ENCODE peak calls at places on chromosomes 12 and 14, in four cellular contexts. C is GM12878, L is K562, O is HepG2. I is an unnamed sample.

GRCh38 chr14:95511687-95512086 is 4.8 kb downstream of the SYNE3 start:
- DNase-seq in C (no peak), O (no peak), L (no peak), I (no peak)

GRCh38 chr14:94021001-94021400 is 5.1 kb upstream of the OTUB2 start:
- DNase-seq in O (peak), C (no peak), L (no peak), I (no peak)

GRCh38 chr14:59154383-59154782 is 34.1 kb upstream of the DAAM1 start:
- DNase-seq in C (no peak), L (no peak), O (no peak), I (no peak)

GRCh38 chr12:57590536-57590891 is 478 bp upstream of the PIP4K2C start:
- DNase-seq in L (peak), C (no peak), O (no peak), I (no peak)

GRCh38 chr14:51087024-51087423 is 7.9 kb downstream of the TRIM9 start:
- DNase-seq in O (no peak), L (peak), C (no peak), I (no peak)

GRCh38 chr12:62006076-62006732 is 254.0 kb upstream of the USP15 start:
- DNase-seq in C (no peak), O (peak), L (peak), I (no peak)

GRCh38 chr14:92412912-92413311 is 89.9 kb downstream of the SLC24A4 start:
- DNase-seq in L (no peak), O (no peak), C (no peak), I (no peak)

GRCh38 chr12:125533434-125534029 is 468.3 kb downstream of the AACS start:
- DNase-seq in L (peak), O (peak), C (no peak), I (peak)

GRCh38 chr14:51023964-51024363 is 70.9 kb downstream of the TRIM9 start:
- DNase-seq in L (no peak), C (no peak), O (no peak), I (no peak)

GRCh38 chr14:101076451-101077220 is 173.1 kb upstream of the RTL1 start:
- DNase-seq in L (no peak), O (no peak), C (no peak), I (no peak)

GRCh38 chr14:101074124-101075024 is 170.9 kb upstream of the RTL1 start:
- DNase-seq in O (no peak), C (no peak), L (no peak), I (no peak)

GRCh38 chr12:130870442-130871285 is 1.2 kb upstream of the RAN start:
- DNase-seq in L (peak), C (peak), O (peak), I (peak)

GRCh38 chr12:52942914-52943207 is 6.1 kb upstream of the KRT18 start:
- DNase-seq in O (no peak), L (no peak), C (no peak), I (no peak)

GRCh38 chr14:89393346-89393745 is 23.7 kb downstream of the FOXN3 start:
- DNase-seq in O (no peak), L (no peak), C (no peak), I (no peak)

GRCh38 chr12:119340604-119341003 is 6.1 kb downstream of the CCDC60 start:
- DNase-seq in C (no peak), O (no peak), L (peak), I (no peak)

GRCh38 chr14:79411403-79412174 is 799.7 kb downstream of the DIO2 start:
- DNase-seq in O (no peak), C (no peak), L (no peak), I (no peak)

GRCh38 chr12:102437511-102437910 is 42.9 kb downstream of the IGF1 start:
- DNase-seq in L (no peak), C (no peak), O (no peak), I (no peak)

GRCh38 chr14:64772394-64772950 is 68.2 kb downstream of the PLEKHG3 start:
- DNase-seq in L (no peak), O (peak), C (no peak), I (no peak)

GRCh38 chr12:47946413-47947107 is 16.8 kb upstream of the TMEM106C start:
- DNase-seq in L (no peak), O (no peak), C (no peak), I (no peak)

GRCh38 chr12:106127289-106128126 is 11.2 kb downstream of the NUAK1 start:
- DNase-seq in O (peak), C (no peak), L (no peak), I (no peak)

GRCh38 chr14:76023757-76024156 is 38.2 kb downstream of the IFT43 start:
- DNase-seq in O (no peak), C (peak), L (no peak), I (no peak)

GRCh38 chr14:76022991-76023390 is 37.4 kb downstream of the IFT43 start:
- DNase-seq in L (no peak), C (no peak), O (no peak), I (no peak)

GRCh38 chr14:76015668-76016067 is 30.1 kb downstream of the IFT43 start:
- DNase-seq in C (peak), O (no peak), L (no peak), I (no peak)

GRCh38 chr14:76015191-76015590 is 29.6 kb downstream of the IFT43 start:
- DNase-seq in O (no peak), C (no peak), L (no peak), I (no peak)

GRCh38 chr14:76019676-76020075 is 34.1 kb downstream of the IFT43 start:
- DNase-seq in L (no peak), C (no peak), O (no peak), I (no peak)
- TF ChIP-seq HDAC2 in L (no peak), C (no peak), O (no peak), I (no peak)

GRCh38 chr14:54627718-54628345 is 60.9 kb downstream of the SAMD4A start:
- DNase-seq in L (no peak), O (no peak), C (peak), I (no peak)
- TF ChIP-seq SIN3A in L (no peak), O (no peak), C (no peak), I (no peak)

GRCh38 chr14:31071151-31071550 is 45.0 kb upstream of the STRN3 start:
- DNase-seq in O (no peak), C (no peak), L (no peak), I (no peak)

GRCh38 chr14:31068235-31068634 is 42.1 kb upstream of the STRN3 start:
- DNase-seq in C (no peak), O (no peak), L (no peak), I (no peak)

GRCh38 chr14:31070431-31070830 is 44.3 kb upstream of the STRN3 start:
- DNase-seq in C (no peak), O (no peak), L (no peak), I (no peak)

GRCh38 chr14:31075144-31075543 is 49.0 kb upstream of the STRN3 start:
- DNase-seq in L (no peak), C (no peak), O (no peak), I (no peak)

GRCh38 chr14:31069343-31069742 is 43.2 kb upstream of the STRN3 start:
- DNase-seq in L (no peak), O (no peak), C (no peak), I (no peak)
- TF ChIP-seq GABPA in L (no peak), O (no peak), C (no peak), I (no peak)

GRCh38 chr12:95633671-95634465 is 82.6 kb upstream of the USP44 start:
- DNase-seq in O (no peak), L (no peak), C (no peak), I (no peak)

GRCh38 chr12:95637010-95637409 is 85.7 kb upstream of the USP44 start:
- DNase-seq in O (no peak), L (no peak), C (no peak), I (no peak)

GRCh38 chr12:95633049-95633545 is 81.8 kb upstream of the USP44 start:
- DNase-seq in L (no peak), O (peak), C (no peak), I (no peak)

GRCh38 chr12:95637471-95638155 is 86.3 kb upstream of the USP44 start:
- DNase-seq in O (no peak), C (no peak), L (no peak), I (no peak)

GRCh38 chr12:95634622-95635621 is 83.6 kb upstream of the USP44 start:
- DNase-seq in L (no peak), O (peak), C (no peak), I (no peak)
- TF ChIP-seq HDAC2 in L (no peak), O (peak), C (no peak), I (no peak)

DNA sequence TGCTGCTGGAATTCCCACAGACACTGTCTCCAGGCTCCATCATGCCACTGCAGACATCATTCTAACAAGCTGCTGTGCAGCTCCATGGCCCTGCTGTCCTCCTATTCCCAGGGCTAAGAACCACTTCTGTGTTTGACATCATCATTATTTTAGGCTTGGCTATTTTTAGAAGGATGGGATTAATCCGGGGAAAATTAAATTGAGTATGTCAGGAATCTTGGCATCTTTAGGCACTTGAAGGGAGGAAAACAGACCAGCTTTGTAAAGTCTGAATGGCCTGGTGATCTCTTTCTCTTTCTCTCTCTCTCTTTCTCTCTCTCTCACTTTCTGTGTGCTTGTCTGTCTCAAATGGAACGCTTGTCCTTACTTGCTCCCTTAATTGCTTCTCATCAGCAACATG is 568.3 kb upstream of the FLRT2 start:
- DNase-seq in O (no peak), L (no peak), C (no peak), I (no peak)
- TF ChIP-seq SIN3A in O (no peak), L (no peak), C (no peak), I (no peak)

GRCh38 chr12:128639089-128639488 is 184.7 kb downstream of the SLC15A4 start:
- DNase-seq in C (no peak), O (no peak), L (no peak), I (no peak)

GRCh38 chr12:128643106-128643651 is 180.6 kb downstream of the SLC15A4 start:
- DNase-seq in C (no peak), O (no peak), L (no peak), I (no peak)

DNA sequence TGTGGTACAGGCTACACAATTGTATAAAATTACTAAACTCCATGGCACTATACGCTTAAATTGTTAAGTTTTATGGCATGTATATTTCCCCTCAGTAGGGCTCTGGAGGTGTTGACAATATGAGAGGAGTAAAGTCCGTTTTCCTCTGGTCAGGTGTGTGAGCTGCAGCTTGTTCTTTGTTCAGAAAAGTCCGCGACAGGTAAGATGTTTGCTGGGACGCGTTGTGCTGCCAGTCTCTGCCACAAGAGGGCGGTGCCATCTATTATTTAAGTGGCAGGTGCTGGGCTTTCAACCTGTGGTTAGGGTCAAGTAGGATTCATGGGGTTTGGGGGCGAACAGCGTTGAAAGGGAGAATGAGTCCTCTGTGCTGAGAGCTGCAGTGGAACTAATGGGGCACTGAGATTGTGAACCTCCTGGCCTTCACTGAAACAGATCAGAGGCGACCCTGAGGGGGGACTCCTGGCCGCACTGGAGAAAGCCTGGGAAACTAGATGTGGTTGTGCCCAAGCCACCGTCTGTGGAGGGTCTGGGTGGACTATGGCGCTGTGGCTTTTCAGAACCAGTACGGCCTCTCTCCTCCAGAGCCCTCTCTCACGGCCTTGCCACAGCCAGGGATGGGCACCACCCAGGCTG is 179.0 kb downstream of the SLC15A4 start:
- DNase-seq in C (no peak), O (peak), L (peak), I (peak)
- TF ChIP-seq GABPA in C (no peak), O (no peak), L (no peak), I (no peak)

I was measured in H1.